ENCODE peak calls at places on chromosomes 3 and 15, in ten cellular contexts. N, Z, C, I, E, U, J, Q, M and X are unnamed samples.

GRCh38 chr3:177932750-177933660 is 603.2 kb upstream of the KCNMB2 start:
- DNase-seq in N (peak), Z (no peak), C (no peak), I (no peak), E (no peak), U (no peak), J (no peak), Q (no peak), M (no peak), X (no peak)

GRCh38 chr3:127418560-127419099 is 130.8 kb upstream of the PRR20G start:
- DNase-seq in N (no peak), Z (no peak), C (peak), I (no peak), E (no peak), U (no peak), J (no peak), Q (no peak), M (no peak), X (no peak)

GRCh38 chr3:183554377-183554776 is 1.1 kb downstream of the KLHL6 start:
- DNase-seq in N (no peak), Z (no peak), C (no peak), I (no peak), E (no peak), U (no peak), J (no peak), Q (no peak), M (no peak), X (no peak)

GRCh38 chr15:87527875-87528274 is 728.7 kb downstream of the NTRK3 start:
- DNase-seq in N (no peak), Z (no peak), C (no peak), I (no peak), E (no peak), U (no peak), J (no peak), Q (no peak), M (no peak), X (no peak)

GRCh38 chr3:125125822-125126245 is 70.0 kb upstream of the HEG1 start:
- DNase-seq in N (peak), Z (no peak), C (no peak), I (no peak), E (no peak), U (no peak), J (no peak), Q (no peak), M (no peak), X (no peak)

GRCh38 chr3:153458881-153459280 is 296.9 kb downstream of the RAP2B start:
- DNase-seq in N (no peak), Z (no peak), C (no peak), I (no peak), E (no peak), U (no peak), J (no peak), Q (no peak), M (no peak), X (no peak)

GRCh38 chr3:37997321-37997720 is 6.7 kb downstream of the VILL start:
- DNase-seq in N (no peak), Z (no peak), C (no peak), I (no peak), E (peak), U (no peak), J (no peak), Q (no peak), M (no peak), X (no peak)

GRCh38 chr3:20668411-20668810 is 482.4 kb upstream of the SGO1 start:
- DNase-seq in N (peak), Z (no peak), C (no peak), I (peak), E (peak), U (no peak), J (no peak), Q (peak), M (no peak), X (no peak)

GRCh38 chr15:37581866-37582532 is 352.4 kb upstream of the TMCO5A start:
- DNase-seq in N (no peak), Z (no peak), C (no peak), I (no peak), E (no peak), U (no peak), J (no peak), Q (no peak), M (no peak), X (peak)

GRCh38 chr3:56800373-56801150 is 1.2 kb downstream of the ARHGEF3 start:
- DNase-seq in N (no peak), Z (peak), C (no peak), I (no peak), E (no peak), U (no peak), J (no peak), Q (no peak), M (no peak), X (no peak)

GRCh38 chr3:115381931-115382330 is 234.8 kb upstream of the ZBTB20 start:
- DNase-seq in N (peak), Z (no peak), C (no peak), I (no peak), E (no peak), U (no peak), J (no peak), Q (no peak), M (no peak), X (no peak)

GRCh38 chr3:172770382-172770781 is 19.9 kb downstream of the ECT2 start:
- DNase-seq in N (no peak), Z (no peak), C (no peak), I (no peak), E (no peak), U (no peak), J (no peak), Q (no peak), M (no peak), X (no peak)

GRCh38 chr15:27017168-27017809 is 46.3 kb downstream of the GABRG3 start:
- DNase-seq in N (peak), Z (no peak), C (no peak), I (peak), E (peak), U (no peak), J (no peak), Q (peak), M (no peak), X (no peak)
- TF ChIP-seq CTCF in N (peak), Z (no peak), C (peak), I (peak), E (peak), U (no peak), J (no peak), Q (peak), M (peak), X (peak)

DNA sequence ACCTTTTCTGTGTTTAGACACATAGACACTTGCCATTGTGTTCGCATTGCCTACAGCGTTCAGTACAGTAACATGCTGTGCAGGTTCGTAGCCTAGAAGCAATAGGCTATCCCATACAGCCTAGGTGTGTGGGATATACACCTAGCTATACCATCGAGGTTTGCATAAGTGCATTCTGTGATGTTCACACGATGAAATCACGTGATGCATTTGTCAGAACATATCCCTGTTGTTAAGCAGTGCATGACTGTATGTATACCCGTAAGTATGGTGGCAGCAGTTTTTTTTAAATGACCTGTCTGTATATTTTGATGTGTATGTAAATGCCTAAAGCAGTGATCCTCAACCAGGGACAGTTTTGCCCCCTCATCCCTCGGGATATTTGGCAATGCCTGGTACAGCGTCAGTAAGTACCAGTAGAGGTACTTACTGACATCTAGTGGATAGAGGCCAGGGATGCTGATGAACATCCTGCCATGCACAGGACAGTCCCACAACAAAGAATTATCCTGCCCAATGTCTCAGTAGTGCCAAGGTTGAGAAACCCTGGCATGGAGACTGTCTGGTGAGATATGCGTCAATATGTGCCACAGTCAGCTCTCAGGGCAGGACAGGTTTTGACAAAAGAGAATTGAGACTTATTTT is 129.1 kb downstream of the HCN4 start:
- DNase-seq in N (peak), Z (no peak), C (no peak), I (no peak), E (no peak), U (no peak), J (no peak), Q (peak), M (no peak), X (no peak)
- TF ChIP-seq CTCF in N (peak), Z (no peak), C (no peak), I (no peak), E (no peak), U (no peak), J (no peak), Q (no peak), M (no peak), X (peak)

GRCh38 chr3:140911822-140912221 is 29.8 kb upstream of the SLC25A36 start:
- DNase-seq in N (no peak), Z (no peak), C (no peak), I (no peak), E (no peak), U (no peak), J (no peak), Q (no peak), M (no peak), X (no peak)

GRCh38 chr3:140906785-140907184 is 34.9 kb upstream of the SLC25A36 start:
- DNase-seq in N (no peak), Z (no peak), C (no peak), I (no peak), E (no peak), U (no peak), J (no peak), Q (no peak), M (no peak), X (no peak)

GRCh38 chr3:140914384-140914945 is 27.2 kb upstream of the SLC25A36 start:
- DNase-seq in N (no peak), Z (no peak), C (no peak), I (no peak), E (no peak), U (no peak), J (no peak), Q (no peak), M (no peak), X (no peak)

GRCh38 chr3:140913728-140914127 is 27.9 kb upstream of the SLC25A36 start:
- DNase-seq in N (no peak), Z (no peak), C (no peak), I (no peak), E (no peak), U (no peak), J (no peak), Q (no peak), M (no peak), X (no peak)

GRCh38 chr3:140910860-140911259 is 30.8 kb upstream of the SLC25A36 start:
- DNase-seq in N (peak), Z (no peak), C (no peak), I (peak), E (no peak), U (no peak), J (no peak), Q (peak), M (no peak), X (no peak)
- TF ChIP-seq CTCF in N (peak), Z (no peak), C (no peak), I (no peak), E (no peak), U (no peak), J (no peak), Q (no peak), M (no peak), X (no peak)

DNA sequence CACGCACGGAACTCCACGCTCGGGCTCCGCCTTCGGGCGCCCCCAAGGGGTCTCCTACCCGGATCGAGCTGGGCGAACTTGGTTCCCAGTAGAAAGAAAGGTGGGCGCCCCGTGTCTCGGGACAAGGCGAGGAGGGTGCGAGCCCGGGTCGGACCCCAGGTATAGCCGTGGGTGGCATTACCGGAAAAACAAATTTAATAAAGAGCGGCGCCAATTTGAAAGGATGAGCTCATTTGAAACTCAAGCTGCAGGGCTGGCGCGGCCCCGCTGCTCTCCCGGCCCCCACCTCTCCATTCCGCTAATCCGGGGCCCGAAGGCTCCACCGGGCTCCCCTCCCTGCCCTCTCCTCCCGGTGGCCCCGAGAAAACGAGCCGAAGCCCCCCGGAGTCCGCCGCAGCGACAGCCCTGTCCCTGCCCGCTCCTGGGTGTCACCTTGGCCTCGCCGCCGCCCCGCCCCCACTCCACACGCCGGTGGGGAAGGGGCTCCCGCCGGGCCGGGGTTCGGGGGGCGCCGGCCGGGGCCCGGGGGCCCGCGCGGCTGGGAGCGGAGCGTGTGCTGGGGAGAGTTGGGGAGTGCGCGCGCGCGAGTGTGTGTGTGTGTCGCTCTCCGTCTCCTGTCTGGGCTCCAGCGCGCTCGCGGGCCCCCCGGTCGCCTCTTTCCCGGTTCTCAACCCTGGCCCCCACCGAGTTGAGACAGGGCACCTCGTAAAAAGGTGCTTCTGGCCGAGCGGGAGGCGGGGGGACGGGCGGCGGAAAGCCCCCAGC is 1.4 kb downstream of the IGF2BP2 start:
- DNase-seq in N (peak), Z (no peak), C (no peak), I (peak), E (peak), U (peak), J (no peak), Q (peak), M (no peak), X (no peak)
- TF ChIP-seq CTCF in N (no peak), Z (no peak), C (no peak), I (no peak), E (no peak), U (no peak), J (no peak), Q (no peak), M (no peak), X (no peak)

DNA sequence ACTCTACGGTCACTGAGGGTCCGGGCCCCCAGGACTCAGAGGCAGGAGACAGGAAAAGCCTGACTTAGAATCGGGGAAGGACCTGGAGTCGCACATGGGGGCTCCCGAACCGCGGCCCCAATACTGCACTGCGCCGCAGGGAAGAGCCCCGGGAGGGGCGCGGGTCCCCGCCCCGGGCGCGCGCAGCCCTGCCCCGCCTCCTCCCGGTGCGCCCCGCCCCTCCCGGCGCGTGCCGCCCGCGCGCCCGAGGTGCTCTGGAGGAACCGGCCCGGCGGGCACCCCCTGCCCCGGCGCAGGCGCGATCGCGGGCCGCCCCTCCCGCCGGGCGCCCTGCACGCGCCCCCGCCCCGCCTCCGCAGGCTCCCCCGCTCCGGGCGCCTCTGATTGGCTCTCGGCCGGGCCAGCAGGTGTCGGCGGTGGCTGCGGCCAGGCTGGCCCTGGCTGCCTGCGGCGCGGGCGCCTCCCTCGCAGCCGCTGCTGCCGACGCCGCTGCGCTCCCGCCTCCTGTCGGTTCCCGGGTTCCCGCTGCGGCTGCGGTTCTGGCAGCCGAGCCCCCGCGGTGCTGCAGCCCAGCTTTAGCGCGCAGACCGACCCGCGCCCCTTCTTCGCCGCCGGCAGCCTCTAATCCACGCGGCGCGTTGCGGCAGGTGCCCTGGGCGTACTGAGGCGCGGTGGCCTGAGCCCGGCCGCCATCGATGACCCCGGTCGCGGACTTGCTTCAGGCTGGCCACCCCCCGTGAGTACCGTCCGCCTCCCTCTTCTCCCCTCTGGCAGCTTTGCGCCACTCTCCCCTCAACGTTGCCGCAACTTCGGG is at the start of gene MYRIP:
- DNase-seq in N (peak), Z (no peak), C (no peak), I (peak), E (peak), U (peak), J (no peak), Q (peak), M (no peak), X (no peak)
- TF ChIP-seq CTCF in N (no peak), Z (no peak), C (no peak), I (no peak), E (no peak), U (no peak), J (no peak), Q (no peak), M (no peak), X (no peak)